ENCODE peak calls at places on chromosomes 13 and 19, in ten cellular contexts. One of them, this sample, is unnamed. For H3K9me3 and H3K4me1, the result is how much of the 10 kb centered on the place peaks cover.

GRCh38 chr13:27130223-27131015 is 41.2 kb downstream of the USP12 start:
- DNase-seq in A549: no peak
- DNase-seq in right cardiac atrium: no peak
- DNase-seq in spleen: no peak
- DNase-seq in heart right ventricle: no peak
- DNase-seq in colonic mucosa: no peak
- DNase-seq in IMR-90: peak
- DNase-seq in effector memory CD4-positive, alpha-beta T cell: no peak
- DNase-seq in left ventricle myocardium inferior: no peak
- DNase-seq in esophagus squamous epithelium: no peak
- DNase-seq in this sample: no peak

GRCh38 chr19:1918975-1919374 is 13.8 kb downstream of the ADAT3 start:
- DNase-seq in IMR-90: no peak
- DNase-seq in effector memory CD4-positive, alpha-beta T cell: no peak
- DNase-seq in A549: no peak
- DNase-seq in left ventricle myocardium inferior: no peak
- DNase-seq in heart right ventricle: no peak
- DNase-seq in colonic mucosa: no peak
- DNase-seq in spleen: no peak
- DNase-seq in right cardiac atrium: no peak
- DNase-seq in esophagus squamous epithelium: no peak
- DNase-seq in this sample: no peak

GRCh38 chr13:34437873-34438272 is 504.2 kb upstream of the NBEA start:
- DNase-seq in colonic mucosa: no peak
- DNase-seq in esophagus squamous epithelium: no peak
- DNase-seq in heart right ventricle: no peak
- DNase-seq in left ventricle myocardium inferior: no peak
- DNase-seq in IMR-90: no peak
- DNase-seq in effector memory CD4-positive, alpha-beta T cell: no peak
- DNase-seq in A549: no peak
- DNase-seq in right cardiac atrium: no peak
- DNase-seq in spleen: no peak
- DNase-seq in this sample: no peak

GRCh38 chr13:26561636-26562537 is 4.4 kb downstream of the WASF3 start:
- DNase-seq in effector memory CD4-positive, alpha-beta T cell: no peak
- DNase-seq in left ventricle myocardium inferior: no peak
- DNase-seq in colonic mucosa: no peak
- DNase-seq in IMR-90: peak
- DNase-seq in right cardiac atrium: peak
- DNase-seq in esophagus squamous epithelium: no peak
- DNase-seq in spleen: no peak
- DNase-seq in A549: no peak
- DNase-seq in heart right ventricle: no peak
- DNase-seq in this sample: no peak

GRCh38 chr19:57814505-57815246 is at the start of gene ZNF552:
- DNase-seq in heart right ventricle: peak
- DNase-seq in effector memory CD4-positive, alpha-beta T cell: peak
- DNase-seq in left ventricle myocardium inferior: peak
- DNase-seq in spleen: peak
- DNase-seq in right cardiac atrium: peak
- DNase-seq in esophagus squamous epithelium: peak
- DNase-seq in colonic mucosa: peak
- DNase-seq in IMR-90: peak
- DNase-seq in A549: peak
- DNase-seq in this sample: peak

GRCh38 chr13:111566567-111566966 is 246.1 kb downstream of the TEX29 start:
- DNase-seq in heart right ventricle: no peak
- DNase-seq in A549: no peak
- DNase-seq in IMR-90: no peak
- DNase-seq in effector memory CD4-positive, alpha-beta T cell: no peak
- DNase-seq in spleen: peak
- DNase-seq in esophagus squamous epithelium: no peak
- DNase-seq in colonic mucosa: no peak
- DNase-seq in left ventricle myocardium inferior: no peak
- DNase-seq in right cardiac atrium: no peak
- DNase-seq in this sample: no peak

GRCh38 chr13:37085656-37086055 is 19.8 kb downstream of the CSNK1A1L start:
- DNase-seq in effector memory CD4-positive, alpha-beta T cell: no peak
- DNase-seq in left ventricle myocardium inferior: no peak
- DNase-seq in heart right ventricle: no peak
- DNase-seq in colonic mucosa: no peak
- DNase-seq in right cardiac atrium: no peak
- DNase-seq in esophagus squamous epithelium: no peak
- DNase-seq in A549: no peak
- DNase-seq in spleen: no peak
- DNase-seq in IMR-90: no peak
- DNase-seq in this sample: no peak

GRCh38 chr13:32229443-32229842 is 85.7 kb downstream of the ZAR1L start:
- DNase-seq in IMR-90: peak
- DNase-seq in spleen: no peak
- DNase-seq in esophagus squamous epithelium: no peak
- DNase-seq in A549: no peak
- DNase-seq in right cardiac atrium: no peak
- DNase-seq in colonic mucosa: no peak
- DNase-seq in heart right ventricle: no peak
- DNase-seq in effector memory CD4-positive, alpha-beta T cell: no peak
- DNase-seq in left ventricle myocardium inferior: no peak
- DNase-seq in this sample: no peak

GRCh38 chr13:31168166-31168565 is 6.5 kb upstream of the HSPH1 start:
- DNase-seq in effector memory CD4-positive, alpha-beta T cell: no peak
- DNase-seq in spleen: no peak
- DNase-seq in IMR-90: no peak
- DNase-seq in left ventricle myocardium inferior: no peak
- DNase-seq in heart right ventricle: no peak
- DNase-seq in right cardiac atrium: no peak
- DNase-seq in esophagus squamous epithelium: no peak
- DNase-seq in A549: no peak
- DNase-seq in colonic mucosa: no peak
- DNase-seq in this sample: no peak

GRCh38 chr13:31174018-31174417 is 12.3 kb upstream of the HSPH1 start:
- DNase-seq in esophagus squamous epithelium: no peak
- DNase-seq in IMR-90: peak
- DNase-seq in colonic mucosa: no peak
- DNase-seq in effector memory CD4-positive, alpha-beta T cell: no peak
- DNase-seq in right cardiac atrium: no peak
- DNase-seq in spleen: no peak
- DNase-seq in A549: no peak
- DNase-seq in left ventricle myocardium inferior: no peak
- DNase-seq in heart right ventricle: no peak
- DNase-seq in this sample: no peak

GRCh38 chr13:31172535-31172934 is 10.8 kb upstream of the HSPH1 start:
- DNase-seq in A549: peak
- DNase-seq in colonic mucosa: no peak
- DNase-seq in effector memory CD4-positive, alpha-beta T cell: no peak
- DNase-seq in spleen: no peak
- DNase-seq in heart right ventricle: no peak
- DNase-seq in esophagus squamous epithelium: no peak
- DNase-seq in right cardiac atrium: no peak
- DNase-seq in IMR-90: peak
- DNase-seq in left ventricle myocardium inferior: no peak
- DNase-seq in this sample: no peak

GRCh38 chr13:31168736-31169135 is 7.0 kb upstream of the HSPH1 start:
- DNase-seq in esophagus squamous epithelium: no peak
- DNase-seq in heart right ventricle: no peak
- DNase-seq in A549: no peak
- DNase-seq in spleen: no peak
- DNase-seq in left ventricle myocardium inferior: no peak
- DNase-seq in effector memory CD4-positive, alpha-beta T cell: no peak
- DNase-seq in IMR-90: no peak
- DNase-seq in colonic mucosa: peak
- DNase-seq in right cardiac atrium: no peak
- DNase-seq in this sample: no peak

DNA sequence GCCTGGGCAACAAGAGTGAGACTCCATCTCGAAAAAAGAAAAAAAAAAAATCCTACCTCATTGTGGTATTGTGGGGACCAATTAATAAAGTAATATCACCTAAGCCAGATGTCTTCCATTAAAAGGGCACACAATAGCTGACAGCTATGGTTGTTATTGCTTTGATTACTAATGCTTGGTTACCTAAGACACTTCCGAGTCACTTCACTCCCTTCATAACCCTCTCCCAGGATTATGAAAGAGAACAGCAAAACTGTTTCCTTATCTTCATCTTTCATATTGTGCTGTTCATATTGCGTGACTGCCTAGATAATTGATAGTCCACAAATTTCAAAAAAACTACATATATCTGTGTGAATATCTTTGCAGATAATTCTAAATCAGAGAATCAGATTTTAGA is 10.3 kb upstream of the HSPH1 start:
- DNase-seq in colonic mucosa: no peak
- DNase-seq in esophagus squamous epithelium: no peak
- DNase-seq in heart right ventricle: no peak
- DNase-seq in left ventricle myocardium inferior: no peak
- DNase-seq in IMR-90: peak
- DNase-seq in A549: no peak
- DNase-seq in effector memory CD4-positive, alpha-beta T cell: no peak
- DNase-seq in spleen: no peak
- DNase-seq in right cardiac atrium: no peak
- DNase-seq in this sample: no peak
- H3K27ac ChIP-seq in colonic mucosa: no peak
- H3K27ac ChIP-seq in esophagus squamous epithelium: peak
- H3K27ac ChIP-seq in heart right ventricle: no peak
- H3K27ac ChIP-seq in left ventricle myocardium inferior: no peak
- H3K27ac ChIP-seq in IMR-90: no peak
- H3K27ac ChIP-seq in A549: peak
- H3K27ac ChIP-seq in effector memory CD4-positive, alpha-beta T cell: no peak
- H3K27ac ChIP-seq in spleen: no peak
- H3K27ac ChIP-seq in right cardiac atrium: no peak
- H3K27ac ChIP-seq in this sample: no peak

DNA sequence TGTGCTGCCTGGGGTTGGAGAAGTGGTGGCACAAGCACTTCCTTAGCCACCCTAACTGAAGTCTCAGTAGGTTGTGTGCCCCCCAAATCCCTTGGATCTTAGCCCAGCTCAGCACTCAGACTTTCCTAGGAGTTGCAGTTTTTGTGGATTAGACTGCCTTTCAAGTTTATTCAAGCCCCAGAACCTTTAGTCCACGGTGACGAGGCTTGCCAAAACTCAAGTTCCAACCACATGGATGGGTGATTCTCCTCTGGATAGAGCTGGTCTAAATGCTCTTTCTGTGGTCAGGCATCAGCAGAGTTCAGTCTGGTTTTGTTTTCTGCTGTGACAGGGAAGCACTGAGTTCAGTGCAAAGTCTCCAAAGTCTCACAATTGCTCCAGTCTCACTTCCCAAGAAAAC is 2858.7 kb downstream of the PCDH9 start:
- DNase-seq in right cardiac atrium: no peak
- DNase-seq in left ventricle myocardium inferior: no peak
- DNase-seq in esophagus squamous epithelium: no peak
- DNase-seq in IMR-90: no peak
- DNase-seq in heart right ventricle: no peak
- DNase-seq in colonic mucosa: no peak
- DNase-seq in effector memory CD4-positive, alpha-beta T cell: no peak
- DNase-seq in A549: no peak
- DNase-seq in spleen: no peak
- DNase-seq in this sample: no peak
- H3K9me3 ChIP-seq in right cardiac atrium: under half
- H3K9me3 ChIP-seq in left ventricle myocardium inferior: under half
- H3K9me3 ChIP-seq in esophagus squamous epithelium: under half
- H3K9me3 ChIP-seq in IMR-90: under half
- H3K9me3 ChIP-seq in heart right ventricle: under half
- H3K9me3 ChIP-seq in colonic mucosa: under half
- H3K9me3 ChIP-seq in effector memory CD4-positive, alpha-beta T cell: under half
- H3K9me3 ChIP-seq in A549: under half
- H3K9me3 ChIP-seq in spleen: under half
- H3K9me3 ChIP-seq in this sample: under half

GRCh38 chr13:43003729-43004128 is 11.7 kb upstream of the EPSTI1 start:
- DNase-seq in esophagus squamous epithelium: no peak
- DNase-seq in left ventricle myocardium inferior: no peak
- DNase-seq in colonic mucosa: no peak
- DNase-seq in heart right ventricle: no peak
- DNase-seq in IMR-90: no peak
- DNase-seq in A549: no peak
- DNase-seq in right cardiac atrium: no peak
- DNase-seq in spleen: no peak
- DNase-seq in effector memory CD4-positive, alpha-beta T cell: no peak
- DNase-seq in this sample: no peak
- H3K4me1 ChIP-seq in esophagus squamous epithelium: under half
- H3K4me1 ChIP-seq in left ventricle myocardium inferior: under half
- H3K4me1 ChIP-seq in colonic mucosa: under half
- H3K4me1 ChIP-seq in heart right ventricle: under half
- H3K4me1 ChIP-seq in IMR-90: under half
- H3K4me1 ChIP-seq in A549: under half
- H3K4me1 ChIP-seq in right cardiac atrium: under half
- H3K4me1 ChIP-seq in spleen: under half
- H3K4me1 ChIP-seq in effector memory CD4-positive, alpha-beta T cell: under half
- H3K4me1 ChIP-seq in this sample: under half

GRCh38 chr19:13208964-13209796 is 59.0 kb downstream of the IER2 start:
- DNase-seq in heart right ventricle: no peak
- DNase-seq in spleen: peak
- DNase-seq in esophagus squamous epithelium: no peak
- DNase-seq in effector memory CD4-positive, alpha-beta T cell: no peak
- DNase-seq in IMR-90: no peak
- DNase-seq in left ventricle myocardium inferior: no peak
- DNase-seq in right cardiac atrium: no peak
- DNase-seq in A549: no peak
- DNase-seq in colonic mucosa: no peak
- DNase-seq in this sample: no peak

GRCh38 chr19:13209797-13210775 is 59.9 kb downstream of the IER2 start:
- DNase-seq in IMR-90: no peak
- DNase-seq in A549: no peak
- DNase-seq in colonic mucosa: no peak
- DNase-seq in spleen: no peak
- DNase-seq in esophagus squamous epithelium: no peak
- DNase-seq in right cardiac atrium: no peak
- DNase-seq in left ventricle myocardium inferior: no peak
- DNase-seq in heart right ventricle: no peak
- DNase-seq in effector memory CD4-positive, alpha-beta T cell: no peak
- DNase-seq in this sample: no peak

GRCh38 chr19:13212759-13213330 is 62.6 kb downstream of the IER2 start:
- DNase-seq in IMR-90: peak
- DNase-seq in colonic mucosa: peak
- DNase-seq in spleen: peak
- DNase-seq in right cardiac atrium: peak
- DNase-seq in esophagus squamous epithelium: no peak
- DNase-seq in left ventricle myocardium inferior: peak
- DNase-seq in heart right ventricle: peak
- DNase-seq in effector memory CD4-positive, alpha-beta T cell: peak
- DNase-seq in A549: peak
- DNase-seq in this sample: peak

GRCh38 chr19:13211426-13212308 is 61.5 kb downstream of the IER2 start:
- DNase-seq in right cardiac atrium: no peak
- DNase-seq in effector memory CD4-positive, alpha-beta T cell: no peak
- DNase-seq in esophagus squamous epithelium: no peak
- DNase-seq in heart right ventricle: no peak
- DNase-seq in left ventricle myocardium inferior: no peak
- DNase-seq in IMR-90: no peak
- DNase-seq in A549: no peak
- DNase-seq in colonic mucosa: no peak
- DNase-seq in spleen: no peak
- DNase-seq in this sample: no peak

DNA sequence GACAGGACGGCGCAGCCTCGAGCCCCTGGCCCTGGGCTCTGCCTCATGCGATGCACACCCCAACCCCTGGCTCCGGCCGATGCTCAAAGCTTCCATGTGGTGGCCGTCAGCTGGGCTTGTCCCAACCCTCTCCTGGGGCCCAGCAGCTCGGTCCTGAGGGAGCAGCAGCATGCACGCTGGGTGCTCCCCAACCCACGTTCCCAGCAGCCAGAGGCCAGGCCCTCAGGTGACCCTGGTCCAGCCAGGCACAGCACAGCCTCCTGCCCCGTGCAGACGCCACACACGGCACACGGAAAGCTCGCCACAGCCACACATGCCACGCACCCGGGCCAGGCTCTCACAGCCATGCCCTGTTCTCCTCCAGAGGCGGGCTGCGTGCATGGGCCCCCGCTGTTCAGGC is 60.7 kb downstream of the IER2 start:
- DNase-seq in right cardiac atrium: no peak
- DNase-seq in colonic mucosa: no peak
- DNase-seq in effector memory CD4-positive, alpha-beta T cell: no peak
- DNase-seq in esophagus squamous epithelium: no peak
- DNase-seq in IMR-90: no peak
- DNase-seq in spleen: no peak
- DNase-seq in left ventricle myocardium inferior: no peak
- DNase-seq in A549: no peak
- DNase-seq in heart right ventricle: no peak
- DNase-seq in this sample: no peak
- H3K27ac ChIP-seq in right cardiac atrium: no peak
- H3K27ac ChIP-seq in colonic mucosa: no peak
- H3K27ac ChIP-seq in effector memory CD4-positive, alpha-beta T cell: no peak
- H3K27ac ChIP-seq in esophagus squamous epithelium: no peak
- H3K27ac ChIP-seq in IMR-90: no peak
- H3K27ac ChIP-seq in spleen: no peak
- H3K27ac ChIP-seq in left ventricle myocardium inferior: no peak
- H3K27ac ChIP-seq in A549: no peak
- H3K27ac ChIP-seq in heart right ventricle: no peak
- H3K27ac ChIP-seq in this sample: no peak

This sample was measured in iPS DF 6.9.